ENCODE peak calls at places on chromosomes 12 and 14, in ten cellular contexts. F, O, P, R, Y, T, J, B, N and S are unnamed samples. For H3K9me3 and H3K4me1, the result is how much of the 10 kb centered on the place peaks cover.

GRCh38 chr14:90332271-90332584 is 487 bp upstream of the NRDE2 start:
- DNase-seq in F (no peak), O (no peak), P (no peak), R (no peak), Y (no peak), T (no peak), J (no peak), B (no peak), N (no peak), S (no peak)

GRCh38 chr14:73591690-73592448 is at the start of gene ACOT4:
- DNase-seq in F (peak), O (peak), P (peak), R (peak), Y (peak), T (no peak), J (peak), B (peak), N (peak), S (peak)

GRCh38 chr12:71321531-71321930 is 118.1 kb upstream of the LGR5 start:
- DNase-seq in F (no peak), O (no peak), P (no peak), R (no peak), Y (no peak), T (no peak), J (no peak), B (no peak), N (no peak), S (no peak)

GRCh38 chr12:72523754-72524153 is 251.6 kb downstream of the TRHDE start:
- DNase-seq in F (no peak), O (no peak), P (no peak), R (no peak), Y (no peak), T (no peak), J (no peak), B (no peak), N (peak), S (no peak)

GRCh38 chr12:113359133-113359938 is 949 bp downstream of the PLBD2 start:
- DNase-seq in F (no peak), O (no peak), P (no peak), R (peak), Y (no peak), T (peak), J (no peak), B (peak), N (no peak), S (peak)

GRCh38 chr12:70603044-70603443 is 34.2 kb downstream of the PTPRB start:
- DNase-seq in F (no peak), O (no peak), P (no peak), R (no peak), Y (no peak), T (no peak), J (no peak), B (no peak), N (no peak), S (no peak)

GRCh38 chr14:37241206-37241605 is 43.5 kb downstream of the MIPOL1 start:
- DNase-seq in F (no peak), O (no peak), P (no peak), R (no peak), Y (no peak), T (no peak), J (peak), B (no peak), N (no peak), S (no peak)

GRCh38 chr12:113276306-113276705 is 55.0 kb downstream of the TPCN1 start:
- DNase-seq in F (no peak), O (no peak), P (no peak), R (peak), Y (no peak), T (no peak), J (no peak), B (no peak), N (no peak), S (no peak)

GRCh38 chr12:124646385-124647230 is 79.2 kb upstream of the NCOR2 start:
- DNase-seq in F (no peak), O (no peak), P (no peak), R (no peak), Y (no peak), T (no peak), J (no peak), B (no peak), N (no peak), S (peak)

GRCh38 chr12:55720894-55721444 is 776 bp downstream of the RDH5 start:
- DNase-seq in F (peak), O (no peak), P (peak), R (peak), Y (no peak), T (no peak), J (peak), B (peak), N (peak), S (no peak)

GRCh38 chr14:50475460-50475859 is 56.9 kb downstream of the MAP4K5 start:
- DNase-seq in F (no peak), O (no peak), P (no peak), R (no peak), Y (no peak), T (no peak), J (peak), B (no peak), N (no peak), S (no peak)

DNA sequence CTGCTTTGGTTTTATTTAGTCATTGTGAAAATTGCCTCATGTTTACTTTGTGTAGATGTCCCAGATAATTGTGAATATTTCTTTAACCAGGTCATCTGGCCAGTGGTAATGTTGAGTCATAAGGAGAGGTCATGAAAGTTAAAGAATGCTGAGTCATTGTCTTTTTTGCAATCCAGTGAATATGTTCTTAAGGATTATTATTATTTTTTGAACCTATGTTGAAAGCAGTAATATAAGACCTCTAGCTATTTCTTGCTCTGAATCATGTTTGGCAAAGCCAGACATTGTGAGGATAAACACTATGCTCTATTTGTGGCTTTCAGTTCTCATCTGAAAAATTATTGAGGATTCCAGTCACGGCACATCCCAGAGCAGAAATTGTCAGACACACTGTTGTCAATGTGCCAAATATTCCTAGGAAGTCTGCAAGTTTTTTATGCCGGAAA is 369.5 kb downstream of the ATP23 start:
- DNase-seq in F (no peak), O (no peak), P (no peak), R (no peak), Y (no peak), T (no peak), J (peak), B (no peak), N (no peak), S (no peak)
- H3K9me3 ChIP-seq in F (under half), O (under half), P (under half), R (under half), Y (under half), T (under half), J (under half), B (under half), N (under half), S (under half)

GRCh38 chr12:103807561-103808238 is 33.3 kb downstream of the NT5DC3 start:
- DNase-seq in F (no peak), O (no peak), P (no peak), R (no peak), Y (no peak), T (no peak), J (no peak), B (no peak), N (no peak), S (no peak)
- H3K4me1 ChIP-seq in F (under half), O (under half), P (under half), R (under half), Y (under half), T (under half), J (under half), B (under half), N (under half), S (under half)

DNA sequence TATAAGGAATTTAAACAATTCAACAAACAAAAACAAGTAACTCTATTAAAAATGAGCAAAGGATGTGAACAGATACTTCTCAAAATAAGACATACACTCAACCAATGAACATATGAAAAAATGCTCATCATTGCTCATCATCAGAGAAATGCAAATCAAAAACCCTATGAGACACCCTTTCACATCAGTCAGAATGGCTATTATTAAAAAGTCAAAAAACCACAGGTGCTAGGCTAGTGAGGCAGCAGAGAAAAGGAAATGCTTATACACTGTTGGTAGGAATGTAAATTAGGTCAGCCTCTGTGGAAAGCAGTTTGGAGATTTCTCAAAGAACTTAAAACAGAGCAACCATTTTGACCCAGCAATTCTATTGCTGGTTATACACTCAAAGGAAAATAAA is 52.0 kb downstream of the NAV3 start:
- DNase-seq in F (no peak), O (no peak), P (no peak), R (no peak), Y (no peak), T (no peak), J (no peak), B (no peak), N (no peak), S (no peak)
- H3K9me3 ChIP-seq in F (under half), O (under half), P (under half), R (under half), Y (under half), T (under half), J (under half), B (under half), N (under half), S (under half)

GRCh38 chr14:68728342-68729106 is 64.3 kb downstream of the ZFP36L1 start:
- DNase-seq in F (no peak), O (no peak), P (no peak), R (no peak), Y (no peak), T (no peak), J (no peak), B (no peak), N (no peak), S (no peak)
- H3K4me1 ChIP-seq in F (under half), O (under half), P (under half), R (under half), Y (under half), T (under half), J (under half), B (under half), N (under half), S (under half)

DNA sequence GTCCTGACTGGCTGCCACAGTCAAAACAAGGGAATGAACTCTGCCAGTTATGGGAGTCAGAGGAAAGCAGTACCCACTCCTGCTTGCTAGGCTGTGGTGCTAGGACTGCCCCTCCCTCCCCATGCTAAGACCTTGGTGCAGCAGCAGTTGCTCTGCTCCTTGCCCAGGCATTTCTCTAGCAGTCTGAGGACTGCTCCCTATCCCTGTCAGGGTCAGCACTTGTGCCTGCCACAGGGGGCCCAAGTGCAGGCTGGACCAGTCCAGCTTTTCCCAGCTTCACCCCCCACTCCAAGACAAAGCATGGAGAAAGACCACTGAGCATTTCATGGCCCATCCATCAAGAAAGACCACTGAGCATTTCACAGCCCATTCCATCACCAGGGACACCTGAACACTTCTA is 305.8 kb upstream of the CLEC14A start:
- DNase-seq in F (no peak), O (no peak), P (no peak), R (no peak), Y (no peak), T (no peak), J (no peak), B (no peak), N (no peak), S (no peak)
- H3K9me3 ChIP-seq in F (under half), O (under half), P (half or more), R (under half), Y (under half), T (under half), J (under half), B (under half), N (under half), S (under half)

GRCh38 chr12:49340971-49341776 is 4.2 kb upstream of the C1QL4 start:
- DNase-seq in F (no peak), O (no peak), P (no peak), R (no peak), Y (no peak), T (no peak), J (no peak), B (no peak), N (no peak), S (no peak)
- H3K4me1 ChIP-seq in F (under half), O (under half), P (under half), R (under half), Y (under half), T (under half), J (under half), B (under half), N (under half), S (under half)

DNA sequence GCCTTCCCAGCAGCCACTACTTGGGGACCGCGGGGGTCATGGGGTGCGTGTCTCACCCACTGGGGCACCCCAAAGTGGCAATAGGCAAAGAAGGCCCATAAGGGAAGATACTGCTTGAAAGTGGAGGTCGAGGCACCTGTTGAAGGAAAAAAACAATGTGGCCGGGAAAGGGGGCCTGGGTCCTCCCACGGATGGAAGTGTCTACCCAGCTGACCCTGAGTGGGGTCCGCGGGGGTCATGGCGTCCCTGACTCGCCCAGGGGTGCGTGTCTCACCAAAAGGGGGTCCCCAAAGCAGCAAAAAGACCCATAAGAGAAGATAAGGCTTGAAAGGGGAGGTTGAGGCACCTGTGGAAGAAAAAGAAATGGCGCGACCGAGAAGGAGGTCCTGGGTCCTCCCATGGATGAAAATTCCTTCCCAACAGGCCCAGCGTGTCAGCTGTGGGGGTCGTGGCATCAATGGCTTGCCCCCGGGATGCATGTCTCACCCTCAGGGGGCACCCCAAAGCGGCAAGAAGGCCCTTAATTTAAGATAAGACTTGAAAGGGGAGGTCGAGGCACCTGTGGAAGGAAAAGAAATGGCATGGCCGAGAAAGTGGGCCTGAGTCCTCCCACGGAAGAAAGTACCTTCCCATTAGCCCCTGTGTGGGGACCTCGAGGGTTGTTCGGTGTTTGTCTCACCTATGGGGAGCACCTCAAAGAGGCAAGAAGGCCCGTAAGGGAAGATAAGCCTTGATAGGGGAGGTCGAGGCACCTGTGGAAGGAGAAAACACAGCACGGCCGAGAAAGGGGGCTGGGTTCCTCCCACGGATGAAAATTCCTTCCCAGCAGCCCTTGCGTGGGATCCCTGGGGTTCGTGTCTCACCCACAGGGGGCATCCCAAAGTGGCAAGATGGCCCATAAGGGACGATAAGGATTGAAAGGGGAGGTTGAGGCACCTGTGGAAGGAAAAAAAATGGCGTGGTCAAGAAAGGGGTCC is 266.0 kb downstream of the ALG10 start:
- DNase-seq in F (peak), O (no peak), P (peak), R (peak), Y (no peak), T (no peak), J (no peak), B (no peak), N (no peak), S (no peak)
- H3K9me3 ChIP-seq in F (half or more), O (under half), P (half or more), R (under half), Y (under half), T (under half), J (under half), B (under half), N (under half), S (under half)

DNA sequence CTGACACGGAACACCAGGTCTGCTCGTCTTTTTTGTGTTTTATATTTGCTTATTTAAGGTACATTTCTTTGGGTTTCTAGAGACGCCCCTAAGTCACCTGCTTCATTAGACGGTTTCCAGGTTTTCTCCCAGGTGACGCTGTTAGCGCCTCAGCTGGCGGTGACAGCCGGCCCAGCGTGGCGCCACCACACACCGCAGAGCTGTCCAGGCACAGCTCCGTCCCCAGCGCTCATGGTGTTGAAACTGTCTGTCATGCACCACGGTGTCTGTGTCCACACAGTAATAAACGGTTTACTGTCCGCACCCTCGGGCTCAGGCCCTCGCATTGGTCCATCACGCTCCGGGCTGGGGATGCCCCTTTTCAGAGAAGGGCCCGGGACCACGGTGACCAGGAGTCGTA is 15.5 kb downstream of the DEGS2 start:
- DNase-seq in F (no peak), O (no peak), P (no peak), R (no peak), Y (no peak), T (no peak), J (no peak), B (no peak), N (no peak), S (no peak)
- H3K4me1 ChIP-seq in F (under half), O (under half), P (under half), R (under half), Y (under half), T (under half), J (under half), B (half or more), N (under half), S (under half)

DNA sequence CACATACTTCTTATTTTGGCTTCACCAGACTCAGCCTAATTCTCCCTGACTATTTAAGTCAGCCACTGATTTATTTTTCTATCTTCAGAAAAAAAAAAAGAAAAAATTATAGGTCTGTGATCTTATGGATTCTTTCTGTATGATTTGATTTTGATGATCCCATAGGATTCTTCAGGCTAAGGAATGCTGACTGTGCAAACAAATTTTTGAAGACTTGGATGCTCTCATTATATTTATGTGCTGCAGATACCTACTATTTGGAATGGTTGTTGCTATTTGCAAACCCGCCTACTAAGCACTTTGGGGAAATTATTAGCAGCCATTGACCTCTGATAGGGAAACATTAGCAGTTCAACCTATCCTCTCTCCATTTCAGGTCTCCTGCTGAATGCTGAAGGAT is 4.0 kb upstream of the ANO4 start:
- DNase-seq in F (no peak), O (no peak), P (no peak), R (no peak), Y (no peak), T (no peak), J (no peak), B (no peak), N (no peak), S (no peak)
- H3K9me3 ChIP-seq in F (under half), O (under half), P (under half), R (under half), Y (under half), T (under half), J (under half), B (under half), N (under half), S (under half)